ENCODE peak calls at places on chromosome 1, in four cellular contexts. One of them, this sample, is unnamed.
A peak's percentile ranks its signal among the peaks of the same experiment; 100 is the strongest.

GRCh38 chr1:241624925-241625324 is 15.2 kb downstream of the CHML start:
- DNase-seq in fibroblast of lung: peak; percentile 43
- DNase-seq in stomach: no peak
- DNase-seq in heart right ventricle: no peak
- DNase-seq in this sample: no peak

GRCh38 chr1:184889902-184890301 is 84.4 kb downstream of the NIBAN1 start:
- DNase-seq in stomach: no peak
- DNase-seq in fibroblast of lung: no peak
- DNase-seq in heart right ventricle: no peak
- DNase-seq in this sample: no peak

GRCh38 chr1:2160691-2161320 is 33.8 kb downstream of the FAAP20 start:
- DNase-seq in heart right ventricle: no peak
- DNase-seq in fibroblast of lung: no peak
- DNase-seq in stomach: no peak
- DNase-seq in this sample: peak; percentile 43

GRCh38 chr1:55259906-55260608 is 44.9 kb upstream of the USP24 start:
- DNase-seq in fibroblast of lung: no peak
- DNase-seq in stomach: no peak
- DNase-seq in heart right ventricle: no peak
- DNase-seq in this sample: no peak

GRCh38 chr1:205285391-205286101 is 36.0 kb downstream of the NUAK2 start:
- DNase-seq in fibroblast of lung: peak; percentile 55
- DNase-seq in heart right ventricle: no peak
- DNase-seq in stomach: no peak
- DNase-seq in this sample: no peak

GRCh38 chr1:150530491-150531159 is 15.1 kb downstream of the FALEC start:
- DNase-seq in stomach: no peak
- DNase-seq in heart right ventricle: no peak
- DNase-seq in fibroblast of lung: no peak
- DNase-seq in this sample: no peak

GRCh38 chr1:36161656-36162531 is 5.9 kb downstream of the MAP7D1 start:
- DNase-seq in heart right ventricle: no peak
- DNase-seq in fibroblast of lung: no peak
- DNase-seq in stomach: peak; percentile 51
- DNase-seq in this sample: no peak

GRCh38 chr1:10389271-10389973 is 9.4 kb upstream of the PGD start:
- DNase-seq in fibroblast of lung: no peak
- DNase-seq in stomach: no peak
- DNase-seq in heart right ventricle: no peak
- DNase-seq in this sample: no peak

GRCh38 chr1:172826096-172826741 is 167.3 kb downstream of the FASLG start:
- DNase-seq in stomach: no peak
- DNase-seq in heart right ventricle: peak; percentile 23
- DNase-seq in fibroblast of lung: peak; percentile 98
- DNase-seq in this sample: no peak

GRCh38 chr1:41678141-41678878 is 193.8 kb upstream of the EDN2 start:
- DNase-seq in heart right ventricle: peak; percentile 43
- DNase-seq in fibroblast of lung: peak; percentile 51
- DNase-seq in stomach: no peak
- DNase-seq in this sample: no peak

GRCh38 chr1:30042438-30043147 is 680.8 kb downstream of the MATN1 start:
- DNase-seq in heart right ventricle: no peak
- DNase-seq in stomach: no peak
- DNase-seq in fibroblast of lung: no peak
- DNase-seq in this sample: no peak

GRCh38 chr1:48859429-48859828 is 82.7 kb upstream of the BEND5 start:
- DNase-seq in heart right ventricle: no peak
- DNase-seq in stomach: no peak
- DNase-seq in fibroblast of lung: peak; percentile 61
- DNase-seq in this sample: no peak
- H3K27ac ChIP-seq in heart right ventricle: no peak overlapping the region
- H3K27ac ChIP-seq in stomach: no peak overlapping the region
- H3K27ac ChIP-seq in fibroblast of lung: no peak overlapping the region
- H3K27ac ChIP-seq in this sample: no peak overlapping the region

DNA sequence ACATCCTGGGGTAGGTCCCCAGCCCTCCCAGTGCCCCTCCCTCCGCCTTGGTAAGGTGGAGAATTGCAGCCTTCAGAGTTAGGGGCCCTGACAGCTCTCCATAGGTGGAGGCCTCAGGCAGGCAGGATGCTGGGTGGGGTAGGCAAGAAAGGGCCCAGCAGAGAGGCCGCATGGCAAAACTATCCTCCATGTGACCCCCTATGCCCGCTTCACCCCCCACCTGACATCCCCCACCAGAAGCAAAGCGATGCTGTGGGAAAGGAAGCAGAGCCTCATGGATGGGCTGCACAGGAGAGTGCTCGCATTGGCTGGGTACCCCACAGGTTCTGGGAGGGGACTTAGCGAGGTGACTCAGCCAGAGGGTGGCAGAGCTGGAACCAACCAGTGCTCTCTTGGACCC is 1.6 kb downstream of the S100A9 start:
- DNase-seq in heart right ventricle: no peak
- DNase-seq in fibroblast of lung: no peak
- DNase-seq in stomach: no peak
- DNase-seq in this sample: no peak
- H3K27ac ChIP-seq in heart right ventricle: no peak overlapping the region
- H3K27ac ChIP-seq in fibroblast of lung: no peak overlapping the region
- H3K27ac ChIP-seq in stomach: peak overlapping the region; percentile 56
- H3K27ac ChIP-seq in this sample: no peak overlapping the region

DNA sequence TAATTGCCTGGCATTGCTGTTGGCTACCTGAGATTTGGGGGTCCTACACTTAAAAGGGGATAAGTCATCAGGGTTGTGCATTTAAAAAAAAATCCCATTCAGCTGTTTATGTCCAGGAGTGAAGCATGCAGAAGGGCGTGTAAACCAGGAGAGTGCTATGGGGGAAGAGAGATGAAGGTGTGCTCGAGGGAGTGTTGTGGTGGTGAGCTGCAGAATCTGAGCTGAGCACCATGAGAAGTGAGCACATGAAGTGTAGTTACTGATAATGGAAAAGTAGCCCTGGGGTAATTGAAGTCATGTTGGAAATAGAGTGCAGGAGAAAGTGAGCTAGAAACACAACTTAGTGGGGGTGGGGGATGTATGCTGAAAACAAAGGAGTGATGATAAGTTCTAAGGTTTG is 705 bp downstream of the FCRL1 start:
- DNase-seq in fibroblast of lung: no peak
- DNase-seq in stomach: no peak
- DNase-seq in heart right ventricle: no peak
- DNase-seq in this sample: no peak
- H3K27ac ChIP-seq in fibroblast of lung: no peak overlapping the region
- H3K27ac ChIP-seq in stomach: no peak overlapping the region
- H3K27ac ChIP-seq in heart right ventricle: no peak overlapping the region
- H3K27ac ChIP-seq in this sample: no peak overlapping the region

GRCh38 chr1:228108742-228109072 is 392 bp downstream of the MRPL55 start:
- DNase-seq in fibroblast of lung: no peak
- DNase-seq in heart right ventricle: no peak
- DNase-seq in stomach: no peak
- DNase-seq in this sample: no peak
- H3K27ac ChIP-seq in fibroblast of lung: peak overlapping the region; percentile 79
- H3K27ac ChIP-seq in heart right ventricle: peak overlapping the region; percentile 92
- H3K27ac ChIP-seq in stomach: peak overlapping the region; percentile 92
- H3K27ac ChIP-seq in this sample: peak overlapping the region; percentile 97

GRCh38 chr1:3331564-3331963 is 122.9 kb upstream of the ARHGEF16 start:
- DNase-seq in fibroblast of lung: no peak
- DNase-seq in heart right ventricle: no peak
- DNase-seq in stomach: no peak
- DNase-seq in this sample: no peak
- H3K27ac ChIP-seq in fibroblast of lung: no peak overlapping the region
- H3K27ac ChIP-seq in heart right ventricle: no peak overlapping the region
- H3K27ac ChIP-seq in stomach: no peak overlapping the region
- H3K27ac ChIP-seq in this sample: peak overlapping the region; percentile 74

DNA sequence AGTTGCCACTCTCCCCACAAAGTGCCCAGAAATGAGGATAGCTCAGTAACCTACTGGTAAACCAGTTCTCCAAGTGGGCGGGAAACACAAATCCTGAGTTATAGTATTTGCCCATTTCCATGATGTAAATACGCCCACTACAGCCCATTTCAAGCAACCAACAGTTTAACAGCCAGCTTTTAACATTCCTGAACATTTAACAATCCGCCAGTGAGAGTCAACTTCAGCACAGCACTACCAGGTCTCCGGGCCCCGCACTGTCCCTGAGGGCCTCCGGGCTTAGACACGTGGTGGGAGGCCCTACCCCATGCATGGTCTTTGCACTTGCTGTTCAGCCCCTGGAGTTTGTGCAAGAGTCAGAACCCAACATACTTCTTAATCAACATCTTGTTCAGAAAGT is 132.0 kb upstream of the CTTNBP2NL start:
- DNase-seq in fibroblast of lung: no peak
- DNase-seq in stomach: no peak
- DNase-seq in heart right ventricle: no peak
- DNase-seq in this sample: no peak
- H3K27ac ChIP-seq in fibroblast of lung: no peak overlapping the region
- H3K27ac ChIP-seq in stomach: peak overlapping the region; percentile 85
- H3K27ac ChIP-seq in heart right ventricle: no peak overlapping the region
- H3K27ac ChIP-seq in this sample: no peak overlapping the region

GRCh38 chr1:33244143-33244808 is 12.0 kb upstream of the ZNF362 start:
- DNase-seq in fibroblast of lung: no peak
- DNase-seq in stomach: no peak
- DNase-seq in heart right ventricle: no peak
- DNase-seq in this sample: no peak
- H3K27ac ChIP-seq in fibroblast of lung: no peak overlapping the region
- H3K27ac ChIP-seq in stomach: no peak overlapping the region
- H3K27ac ChIP-seq in heart right ventricle: peak overlapping the region; percentile 16
- H3K27ac ChIP-seq in this sample: no peak overlapping the region